ENCODE peak calls at places on chromosome 18, in ten cellular contexts. H is spleen, Z is prostate gland, P is H1, L is endothelial cell of umbilical vein, J is vagina, W is HCT116, Y is breast epithelium, C is transverse colon, E is suprapubic skin. N is an unnamed sample. For H3K9me3, the result is how much of the 10 kb centered on the place peaks cover.

GRCh38 chr18:48882379-48882778 is 68.4 kb downstream of the SMAD7 start:
- DNase-seq in C (no peak), E (no peak), J (no peak), L (no peak), Y (no peak), Z (no peak), P (no peak), W (no peak), H (peak), N (no peak)

GRCh38 chr18:48940854-48941531 is 9.8 kb downstream of the SMAD7 start:
- DNase-seq in L (peak), J (no peak), Z (no peak), H (peak), P (no peak), Y (no peak), E (no peak), C (peak), W (no peak), N (no peak)

GRCh38 chr18:22159014-22159413 is 10.4 kb upstream of the GATA6 start:
- DNase-seq in Z (no peak), P (no peak), J (no peak), Y (no peak), L (no peak), W (no peak), E (no peak), H (no peak), C (no peak), N (no peak)

GRCh38 chr18:57698571-57699276 is 77.1 kb upstream of the NARS1 start:
- DNase-seq in C (no peak), E (no peak), W (no peak), P (no peak), H (no peak), J (no peak), L (no peak), Z (peak), Y (no peak), N (no peak)

GRCh38 chr18:9740076-9740475 is 32.0 kb downstream of the RAB31 start:
- DNase-seq in L (no peak), J (no peak), Z (no peak), C (no peak), H (no peak), Y (no peak), E (no peak), W (no peak), P (no peak), N (no peak)

GRCh38 chr18:36942264-36942663 is 113.3 kb downstream of the KIAA1328 start:
- DNase-seq in E (no peak), P (no peak), Z (no peak), C (no peak), J (no peak), L (peak), H (no peak), W (peak), Y (no peak), N (no peak)

GRCh38 chr18:39806519-39806918 is 2148.5 kb upstream of the PIK3C3 start:
- DNase-seq in J (no peak), C (no peak), L (no peak), P (no peak), H (no peak), W (no peak), E (no peak), Z (no peak), Y (no peak), N (no peak)

GRCh38 chr18:44733069-44733753 is 52.5 kb downstream of the SETBP1 start:
- DNase-seq in L (peak), E (no peak), H (no peak), Y (no peak), Z (no peak), W (no peak), P (no peak), J (no peak), C (no peak), N (no peak)

GRCh38 chr18:6203791-6204190 is 210.9 kb downstream of the L3MBTL4 start:
- DNase-seq in L (no peak), Y (no peak), W (no peak), E (peak), H (no peak), J (no peak), C (peak), P (no peak), Z (peak), N (no peak)

GRCh38 chr18:56221195-56222065 is 417.0 kb downstream of the TXNL1 start:
- DNase-seq in Y (no peak), P (no peak), C (no peak), J (no peak), H (no peak), W (no peak), E (no peak), Z (no peak), L (no peak), N (no peak)

GRCh38 chr18:79964330-79965118 is at the start of gene HSBP1L1:
- DNase-seq in H (peak), L (peak), E (no peak), Z (peak), W (peak), Y (peak), J (no peak), C (peak), P (peak), N (peak)

GRCh38 chr18:33755918-33756590 is 178.0 kb downstream of the ASXL3 start:
- DNase-seq in Y (no peak), C (peak), E (no peak), P (no peak), W (no peak), J (no peak), L (peak), Z (no peak), H (no peak), N (no peak)

GRCh38 chr18:51614967-51615571 is 417.6 kb upstream of the MEX3C start:
- DNase-seq in P (no peak), L (no peak), Y (peak), Z (no peak), C (no peak), H (no peak), W (no peak), E (no peak), J (no peak), N (no peak)

GRCh38 chr18:30775629-30776028 is 266.9 kb downstream of the DSC3 start:
- DNase-seq in P (no peak), W (no peak), E (no peak), Y (no peak), J (no peak), L (no peak), C (no peak), Z (no peak), H (no peak), N (no peak)

GRCh38 chr18:49650426-49650891 is 88.6 kb downstream of the LIPG start:
- DNase-seq in P (no peak), L (no peak), C (no peak), W (no peak), Y (no peak), Z (no peak), H (peak), J (no peak), E (no peak), N (no peak)

GRCh38 chr18:74252032-74252380 is 39.8 kb downstream of the CYB5A start:
- DNase-seq in Y (no peak), P (no peak), C (no peak), L (no peak), Z (no peak), E (no peak), W (no peak), H (no peak), J (no peak), N (no peak)

GRCh38 chr18:49619792-49620191 is 57.9 kb downstream of the LIPG start:
- DNase-seq in W (no peak), J (no peak), E (no peak), Z (no peak), P (no peak), H (no peak), C (no peak), L (no peak), Y (no peak), N (no peak)

GRCh38 chr18:31454066-31454708 is 6.6 kb downstream of the DSG3 start:
- DNase-seq in Y (peak), P (no peak), L (no peak), J (no peak), C (no peak), W (peak), H (no peak), Z (peak), E (no peak), N (no peak)

GRCh38 chr18:9321017-9321452 is 13.5 kb upstream of the TWSG1 start:
- DNase-seq in P (no peak), C (no peak), W (no peak), Z (no peak), J (no peak), L (peak), Y (no peak), H (no peak), E (no peak), N (no peak)

GRCh38 chr18:924987-925386 is 20.3 kb downstream of the ADCYAP1 start:
- DNase-seq in P (no peak), J (no peak), H (no peak), Y (no peak), C (no peak), E (no peak), L (no peak), W (no peak), Z (no peak), N (no peak)

GRCh38 chr18:48842259-48843061 is 108.3 kb downstream of the SMAD7 start:
- DNase-seq in L (peak), C (peak), Y (no peak), Z (no peak), H (peak), W (no peak), P (no peak), J (no peak), E (no peak), N (no peak)

GRCh38 chr18:32420084-32420483 is 50.6 kb downstream of the GAREM1 start:
- DNase-seq in Y (no peak), Z (no peak), P (no peak), L (peak), J (no peak), W (no peak), H (no peak), E (no peak), C (no peak), N (no peak)

GRCh38 chr18:4126939-4127338 is 328.2 kb downstream of the DLGAP1 start:
- DNase-seq in Y (no peak), J (no peak), Z (no peak), E (no peak), P (no peak), W (no peak), L (no peak), C (no peak), H (no peak), N (no peak)

GRCh38 chr18:36697905-36698304 is 130.9 kb downstream of the TPGS2 start:
- DNase-seq in E (no peak), L (no peak), Z (no peak), Y (peak), C (no peak), P (no peak), J (no peak), H (no peak), W (no peak), N (no peak)

GRCh38 chr18:12839057-12839525 is 44.9 kb downstream of the PTPN2 start:
- DNase-seq in L (no peak), C (no peak), P (no peak), H (no peak), E (no peak), W (no peak), Z (no peak), J (no peak), Y (no peak), N (no peak)

GRCh38 chr18:51878724-51879123 is 461.3 kb upstream of the DCC start:
- DNase-seq in H (no peak), E (no peak), P (no peak), Z (no peak), L (no peak), W (no peak), J (no peak), C (no peak), Y (no peak), N (no peak)

GRCh38 chr18:5284808-5285207 is 10.7 kb downstream of the ZBTB14 start:
- DNase-seq in P (no peak), C (no peak), H (no peak), Y (no peak), E (no peak), W (no peak), L (no peak), Z (no peak), J (no peak), N (no peak)

GRCh38 chr18:76457957-76458356 is 37.1 kb downstream of the ZNF516 start:
- DNase-seq in W (no peak), Y (peak), J (no peak), P (no peak), L (no peak), C (no peak), H (peak), E (no peak), Z (no peak), N (no peak)

GRCh38 chr18:7370375-7370774 is 139.5 kb downstream of the LRRC30 start:
- DNase-seq in Z (peak), H (no peak), J (no peak), L (no peak), Y (no peak), W (no peak), P (no peak), E (no peak), C (no peak), N (no peak)

GRCh38 chr18:48027401-48027931 is 97.0 kb upstream of the SMAD2 start:
- DNase-seq in Y (peak), Z (no peak), H (peak), J (no peak), L (no peak), W (no peak), P (no peak), E (peak), C (no peak), N (no peak)

GRCh38 chr18:70287731-70288130 is 1.1 kb upstream of the SOCS6 start:
- DNase-seq in H (no peak), P (no peak), L (no peak), C (no peak), W (no peak), Z (no peak), J (no peak), Y (no peak), E (no peak), N (no peak)

DNA sequence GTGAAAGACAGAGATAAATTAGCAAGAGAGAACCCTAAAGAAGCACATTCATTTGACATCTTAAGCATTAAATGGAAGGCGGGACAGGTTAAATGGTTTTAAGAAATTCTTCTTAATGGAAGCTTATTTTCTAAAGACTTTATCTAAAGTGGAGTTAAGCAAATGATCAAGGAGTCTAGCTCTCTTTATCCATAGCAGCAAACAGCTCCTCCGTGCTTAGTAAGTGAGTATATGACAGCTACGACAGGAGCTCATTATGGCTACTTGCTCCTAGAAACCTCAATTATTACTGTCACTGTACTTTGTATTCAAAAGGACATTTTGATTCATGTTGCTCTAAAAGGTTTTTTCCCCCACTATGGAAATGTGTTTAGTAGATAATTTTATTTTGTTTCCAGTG is 444.9 kb downstream of the TMX3 start:
- DNase-seq in L (no peak), H (no peak), Y (no peak), W (no peak), E (no peak), J (no peak), P (no peak), Z (no peak), C (no peak), N (no peak)
- TF ChIP-seq POLR2AphosphoS5 in L (no peak), H (no peak), Y (no peak), W (no peak), E (no peak), J (no peak), P (no peak), Z (no peak), C (no peak), N (no peak)

GRCh38 chr18:78728301-78729098 is 251.1 kb upstream of the SALL3 start:
- DNase-seq in Y (no peak), P (no peak), Z (no peak), W (no peak), H (peak), E (peak), C (no peak), J (no peak), L (no peak), N (no peak)
- H3K9me3 ChIP-seq in Y (under half), P (under half), Z (under half), W (under half), H (under half), E (under half), C (under half), J (under half), L (under half), N (under half)

GRCh38 chr18:66734451-66734850 is 130.6 kb upstream of the CDH19 start:
- DNase-seq in J (no peak), L (no peak), C (no peak), E (no peak), H (no peak), Z (no peak), Y (no peak), P (no peak), W (no peak), N (no peak)

GRCh38 chr18:66735933-66736332 is 132.0 kb upstream of the CDH19 start:
- DNase-seq in Z (no peak), W (no peak), H (no peak), J (no peak), P (no peak), E (no peak), L (no peak), C (no peak), Y (no peak), N (no peak)
- TF ChIP-seq CTCF in Z (no peak), W (no peak), H (no peak), J (no peak), P (no peak), E (no peak), L (no peak), C (no peak), Y (no peak), N (no peak)

DNA sequence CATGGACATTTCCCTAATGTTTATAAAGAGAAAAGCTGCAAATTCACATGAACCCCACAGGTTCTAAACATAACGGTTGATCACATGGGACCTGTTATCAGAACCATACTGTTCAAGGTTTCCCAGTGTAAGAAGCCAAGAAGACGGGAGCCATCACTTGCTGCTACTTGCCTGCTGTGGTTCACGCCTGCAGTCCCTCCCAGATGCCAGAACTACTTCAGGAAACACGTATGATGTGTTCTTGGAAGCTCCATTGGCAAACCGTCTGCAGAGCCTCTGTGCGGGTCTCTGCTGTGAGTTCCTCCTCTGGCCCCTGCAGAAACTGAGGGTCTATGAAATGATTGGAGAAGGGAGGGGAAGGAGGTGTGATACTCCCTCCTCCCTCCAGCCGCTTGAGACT is 75.2 kb downstream of the CABLES1 start:
- DNase-seq in W (no peak), Y (no peak), J (no peak), H (no peak), E (no peak), C (no peak), P (no peak), L (no peak), Z (no peak), N (no peak)
- TF ChIP-seq POLR2AphosphoS5 in W (no peak), Y (no peak), J (no peak), H (no peak), E (no peak), C (no peak), P (no peak), L (no peak), Z (no peak), N (no peak)

GRCh38 chr18:71799016-71799673 is 745.0 kb downstream of the CBLN2 start:
- DNase-seq in P (no peak), E (no peak), H (no peak), Z (no peak), W (no peak), Y (no peak), L (no peak), C (no peak), J (no peak), N (no peak)
- H3K9me3 ChIP-seq in P (half or more), E (under half), H (under half), Z (under half), W (under half), Y (under half), L (under half), C (under half), J (under half), N (under half)

GRCh38 chr18:63028380-63028779 is 291.2 kb downstream of the BCL2 start:
- DNase-seq in C (no peak), L (no peak), E (no peak), Z (no peak), Y (no peak), H (no peak), J (no peak), W (no peak), P (no peak), N (no peak)

GRCh38 chr18:63022429-63023022 is 297.0 kb downstream of the BCL2 start:
- DNase-seq in W (no peak), P (peak), Y (no peak), H (no peak), Z (no peak), E (no peak), L (no peak), J (no peak), C (no peak), N (no peak)

DNA sequence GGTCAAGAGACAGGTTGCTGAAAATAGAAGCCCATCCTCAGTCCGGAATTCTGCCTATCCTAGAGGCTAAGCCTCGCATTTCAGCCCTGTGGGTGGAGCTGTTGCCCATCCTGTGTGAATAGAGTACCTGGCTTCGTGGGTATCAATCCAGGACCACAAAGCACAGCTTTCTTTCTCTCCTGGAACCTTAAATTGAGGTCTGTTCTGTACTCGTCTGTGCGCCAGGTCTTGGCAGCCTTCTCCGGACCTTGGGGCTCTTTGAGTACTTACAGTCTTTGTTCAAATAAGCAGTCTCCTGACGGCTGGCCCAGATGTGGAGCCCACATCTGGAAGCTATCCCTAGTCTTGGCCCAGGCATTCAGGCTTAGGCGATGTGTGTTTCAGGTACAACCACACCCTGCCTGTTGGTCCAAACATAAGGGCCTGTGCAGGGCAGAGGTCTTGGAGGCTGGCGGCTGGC is 294.3 kb downstream of the BCL2 start:
- DNase-seq in L (no peak), P (no peak), E (no peak), H (peak), Y (peak), Z (peak), C (peak), W (no peak), J (no peak), N (no peak)
- TF ChIP-seq CTCF in L (peak), P (peak), E (no peak), H (peak), Y (peak), Z (peak), C (no peak), W (peak), J (no peak), N (no peak)

DNA sequence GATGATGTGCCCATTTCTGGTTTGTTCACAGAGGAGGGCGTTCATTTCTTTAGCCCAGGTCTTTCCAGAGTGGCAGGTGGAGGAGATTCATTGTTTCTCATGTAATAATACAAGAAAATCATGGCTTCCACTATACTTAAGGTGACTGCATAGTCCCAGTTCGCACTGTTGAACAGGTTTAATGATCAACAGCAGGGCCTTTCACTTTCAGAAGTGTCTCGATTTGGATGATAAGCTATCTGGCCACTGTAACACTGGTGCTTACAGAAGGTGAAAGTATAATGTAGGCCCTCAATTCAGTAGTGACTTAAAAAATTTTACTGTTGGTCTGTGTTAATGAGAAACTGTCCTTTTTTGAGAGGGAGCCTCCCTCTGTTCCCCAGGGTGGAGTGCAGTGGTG is 1.4 kb downstream of the RMC1 start:
- DNase-seq in P (no peak), Y (no peak), Z (no peak), H (no peak), J (peak), W (no peak), C (no peak), L (no peak), E (no peak), N (no peak)
- TF ChIP-seq POLR2AphosphoS5 in P (no peak), Y (no peak), Z (no peak), H (no peak), J (no peak), W (no peak), C (no peak), L (no peak), E (no peak), N (no peak)

DNA sequence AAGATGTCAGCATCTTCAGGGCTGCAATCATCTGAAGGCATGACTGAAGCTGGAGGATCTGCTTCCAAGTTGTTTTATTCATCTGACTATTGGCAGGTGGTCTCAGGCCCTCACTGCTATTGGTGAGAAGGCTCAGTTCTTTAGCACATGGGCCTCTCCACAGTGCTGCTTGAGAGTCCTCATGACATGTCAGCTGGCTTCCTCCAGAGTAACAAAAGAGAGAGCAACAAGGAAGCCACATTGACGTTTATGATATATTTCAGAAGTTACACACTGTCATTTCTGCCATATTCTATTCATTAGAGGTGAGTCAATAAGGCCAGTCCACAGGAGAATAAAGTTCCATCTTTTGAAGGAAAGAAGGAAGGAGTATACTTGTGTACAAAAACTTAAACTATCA is 7.9 kb upstream of the SIGLEC15 start:
- DNase-seq in L (no peak), H (no peak), Y (no peak), C (no peak), J (no peak), W (no peak), Z (no peak), E (no peak), P (no peak), N (no peak)
- H3K9me3 ChIP-seq in L (under half), H (under half), Y (under half), C (under half), J (under half), W (under half), Z (under half), E (under half), P (under half), N (under half)

N was measured in upper lobe of left lung.